ENCODE peak calls at places on chromosomes 13 and 19, in four cellular contexts. One of them, this sample, is unnamed.

GRCh38 chr19:17481986-17482385 is 11.7 kb downstream of the SLC27A1 start:
- DNase-seq in CD4-positive, CD25-positive, alpha-beta regulatory T cell: no peak
- DNase-seq in skeletal muscle cell: no peak
- DNase-seq in adrenal gland: no peak
- DNase-seq in this sample: no peak

GRCh38 chr13:48315981-48316380 is 12.4 kb downstream of the RB1 start:
- DNase-seq in CD4-positive, CD25-positive, alpha-beta regulatory T cell: no peak
- DNase-seq in skeletal muscle cell: peak
- DNase-seq in adrenal gland: no peak
- DNase-seq in this sample: no peak

GRCh38 chr13:30165791-30166190 is 141.6 kb downstream of the KATNAL1 start:
- DNase-seq in CD4-positive, CD25-positive, alpha-beta regulatory T cell: no peak
- DNase-seq in skeletal muscle cell: no peak
- DNase-seq in adrenal gland: no peak
- DNase-seq in this sample: no peak

GRCh38 chr19:53537523-53538377 is at the start of gene ZNF331:
- DNase-seq in CD4-positive, CD25-positive, alpha-beta regulatory T cell: peak
- DNase-seq in skeletal muscle cell: peak
- DNase-seq in adrenal gland: peak
- DNase-seq in this sample: peak

GRCh38 chr19:3119782-3120380 is 16.0 kb upstream of the GNA15 start:
- DNase-seq in CD4-positive, CD25-positive, alpha-beta regulatory T cell: no peak
- DNase-seq in skeletal muscle cell: no peak
- DNase-seq in adrenal gland: no peak
- DNase-seq in this sample: no peak

GRCh38 chr19:57830071-57830602 is at the start of gene ZNF587B:
- DNase-seq in CD4-positive, CD25-positive, alpha-beta regulatory T cell: peak
- DNase-seq in skeletal muscle cell: no peak
- DNase-seq in adrenal gland: no peak
- DNase-seq in this sample: peak

GRCh38 chr13:111423168-111423785 is 102.8 kb downstream of the TEX29 start:
- DNase-seq in CD4-positive, CD25-positive, alpha-beta regulatory T cell: no peak
- DNase-seq in skeletal muscle cell: no peak
- DNase-seq in adrenal gland: no peak
- DNase-seq in this sample: no peak

GRCh38 chr19:50383307-50383851 is 768 bp upstream of the POLD1 start:
- DNase-seq in CD4-positive, CD25-positive, alpha-beta regulatory T cell: no peak
- DNase-seq in skeletal muscle cell: no peak
- DNase-seq in adrenal gland: no peak
- DNase-seq in this sample: no peak

GRCh38 chr13:20161275-20161950 is 561 bp upstream of the GJA3 start:
- DNase-seq in CD4-positive, CD25-positive, alpha-beta regulatory T cell: peak
- DNase-seq in skeletal muscle cell: no peak
- DNase-seq in adrenal gland: no peak
- DNase-seq in this sample: no peak

GRCh38 chr19:43526884-43527859 is at the start of gene ETHE1:
- DNase-seq in CD4-positive, CD25-positive, alpha-beta regulatory T cell: peak
- DNase-seq in skeletal muscle cell: no peak
- DNase-seq in adrenal gland: peak
- DNase-seq in this sample: peak

GRCh38 chr19:40633207-40633606 is 32.0 kb downstream of the LTBP4 start:
- DNase-seq in CD4-positive, CD25-positive, alpha-beta regulatory T cell: no peak
- DNase-seq in skeletal muscle cell: no peak
- DNase-seq in adrenal gland: no peak
- DNase-seq in this sample: no peak

GRCh38 chr19:44499559-44499958 is 763 bp downstream of the ZNF180 start:
- DNase-seq in CD4-positive, CD25-positive, alpha-beta regulatory T cell: no peak
- DNase-seq in skeletal muscle cell: no peak
- DNase-seq in adrenal gland: no peak
- DNase-seq in this sample: no peak

GRCh38 chr13:35549481-35549880 is 73.0 kb upstream of the MAB21L1 start:
- DNase-seq in CD4-positive, CD25-positive, alpha-beta regulatory T cell: peak
- DNase-seq in skeletal muscle cell: peak
- DNase-seq in adrenal gland: no peak
- DNase-seq in this sample: no peak

GRCh38 chr13:103803349-103803748 is 737.1 kb upstream of the SLC10A2 start:
- DNase-seq in CD4-positive, CD25-positive, alpha-beta regulatory T cell: no peak
- DNase-seq in skeletal muscle cell: no peak
- DNase-seq in adrenal gland: no peak
- DNase-seq in this sample: no peak

GRCh38 chr13:29969286-29969685 is 118.9 kb upstream of the UBL3 start:
- DNase-seq in CD4-positive, CD25-positive, alpha-beta regulatory T cell: no peak
- DNase-seq in skeletal muscle cell: peak
- DNase-seq in adrenal gland: no peak
- DNase-seq in this sample: no peak

GRCh38 chr13:73879346-73880020 is 254.7 kb downstream of the KLF12 start:
- DNase-seq in CD4-positive, CD25-positive, alpha-beta regulatory T cell: no peak
- DNase-seq in skeletal muscle cell: no peak
- DNase-seq in adrenal gland: no peak
- DNase-seq in this sample: no peak

GRCh38 chr19:41324921-41325639 is 15.1 kb downstream of the CCDC97 start:
- DNase-seq in CD4-positive, CD25-positive, alpha-beta regulatory T cell: no peak
- DNase-seq in skeletal muscle cell: peak
- DNase-seq in adrenal gland: peak
- DNase-seq in this sample: peak

GRCh38 chr13:111241006-111241755 is 79.3 kb upstream of the TEX29 start:
- DNase-seq in CD4-positive, CD25-positive, alpha-beta regulatory T cell: no peak
- DNase-seq in skeletal muscle cell: no peak
- DNase-seq in adrenal gland: no peak
- DNase-seq in this sample: no peak

GRCh38 chr19:35519291-35519690 is 5.8 kb upstream of the DMKN start:
- DNase-seq in CD4-positive, CD25-positive, alpha-beta regulatory T cell: no peak
- DNase-seq in skeletal muscle cell: no peak
- DNase-seq in adrenal gland: no peak
- DNase-seq in this sample: no peak

GRCh38 chr13:95553614-95554385 is 1.3 kb downstream of the CLDN10 start:
- DNase-seq in CD4-positive, CD25-positive, alpha-beta regulatory T cell: no peak
- DNase-seq in skeletal muscle cell: no peak
- DNase-seq in adrenal gland: no peak
- DNase-seq in this sample: no peak

GRCh38 chr13:23921451-23921888 is 24.2 kb upstream of the C1QTNF9B start:
- DNase-seq in CD4-positive, CD25-positive, alpha-beta regulatory T cell: peak
- DNase-seq in skeletal muscle cell: no peak
- DNase-seq in adrenal gland: no peak
- DNase-seq in this sample: no peak

GRCh38 chr13:95420501-95420900 is 119.2 kb upstream of the ABCC4 start:
- DNase-seq in CD4-positive, CD25-positive, alpha-beta regulatory T cell: no peak
- DNase-seq in skeletal muscle cell: no peak
- DNase-seq in adrenal gland: no peak
- DNase-seq in this sample: no peak

GRCh38 chr13:27132538-27132937 is 39.1 kb downstream of the USP12 start:
- DNase-seq in CD4-positive, CD25-positive, alpha-beta regulatory T cell: peak
- DNase-seq in skeletal muscle cell: no peak
- DNase-seq in adrenal gland: no peak
- DNase-seq in this sample: no peak

GRCh38 chr19:7534531-7534980 is 961 bp upstream of the PNPLA6 start:
- DNase-seq in CD4-positive, CD25-positive, alpha-beta regulatory T cell: peak
- DNase-seq in skeletal muscle cell: peak
- DNase-seq in adrenal gland: peak
- DNase-seq in this sample: peak

GRCh38 chr19:41995959-41996797 is 2.1 kb upstream of the ATP1A3 start:
- DNase-seq in CD4-positive, CD25-positive, alpha-beta regulatory T cell: no peak
- DNase-seq in skeletal muscle cell: no peak
- DNase-seq in adrenal gland: no peak
- DNase-seq in this sample: no peak

GRCh38 chr13:109779074-109779473 is 7.3 kb downstream of the IRS2 start:
- DNase-seq in CD4-positive, CD25-positive, alpha-beta regulatory T cell: peak
- DNase-seq in skeletal muscle cell: no peak
- DNase-seq in adrenal gland: no peak
- DNase-seq in this sample: peak

GRCh38 chr13:59687028-59687427 is 476.7 kb downstream of the DIAPH3 start:
- DNase-seq in CD4-positive, CD25-positive, alpha-beta regulatory T cell: no peak
- DNase-seq in skeletal muscle cell: no peak
- DNase-seq in adrenal gland: no peak
- DNase-seq in this sample: no peak
- H3K4me3 ChIP-seq in CD4-positive, CD25-positive, alpha-beta regulatory T cell: no peak
- H3K4me3 ChIP-seq in skeletal muscle cell: no peak
- H3K4me3 ChIP-seq in adrenal gland: no peak
- H3K4me3 ChIP-seq in this sample: no peak

DNA sequence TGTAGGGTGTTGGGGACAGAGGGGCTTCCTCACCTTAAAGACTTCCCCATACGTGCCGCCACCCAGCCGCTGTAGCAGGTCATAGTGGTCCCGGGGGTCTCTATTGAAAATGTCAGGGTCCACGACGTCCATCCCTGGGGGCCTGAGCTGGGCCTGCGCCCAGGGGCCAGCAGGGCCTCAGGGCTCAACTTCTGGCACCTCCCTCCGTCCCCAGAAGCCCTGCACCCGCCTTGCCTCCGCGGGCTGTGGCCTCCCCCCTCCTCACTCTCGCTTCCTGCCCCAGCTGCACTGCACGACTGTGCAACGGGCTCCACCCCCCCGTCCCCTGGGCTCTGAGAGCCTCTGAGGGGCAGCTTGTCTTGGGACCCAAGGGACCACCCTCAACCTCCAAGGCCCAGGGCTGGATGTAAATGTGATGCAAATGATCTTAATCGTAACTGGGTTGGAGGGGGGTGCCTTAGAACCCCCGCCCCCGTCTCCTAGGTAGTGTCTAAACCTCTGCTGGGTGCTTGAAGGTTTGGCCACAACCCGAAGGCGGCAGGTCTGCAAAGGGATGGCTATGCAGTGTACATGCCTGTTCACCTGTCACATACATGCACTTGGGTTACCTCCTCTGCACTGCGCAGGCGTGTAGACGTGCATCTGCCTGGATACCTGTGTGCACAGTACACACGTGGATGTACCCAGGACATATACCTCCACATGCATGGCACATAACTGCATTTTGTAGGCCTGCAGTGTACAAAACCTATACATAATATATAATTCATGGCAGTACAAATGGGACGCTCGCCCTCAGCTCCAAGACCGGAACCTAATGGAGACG is at the start of gene MAP4K1:
- DNase-seq in CD4-positive, CD25-positive, alpha-beta regulatory T cell: peak
- DNase-seq in skeletal muscle cell: no peak
- DNase-seq in adrenal gland: peak
- DNase-seq in this sample: peak
- H3K4me3 ChIP-seq in CD4-positive, CD25-positive, alpha-beta regulatory T cell: peak
- H3K4me3 ChIP-seq in skeletal muscle cell: peak
- H3K4me3 ChIP-seq in adrenal gland: no peak
- H3K4me3 ChIP-seq in this sample: peak

GRCh38 chr13:114112231-114112825 is 20.1 kb downstream of the RASA3 start:
- DNase-seq in CD4-positive, CD25-positive, alpha-beta regulatory T cell: no peak
- DNase-seq in skeletal muscle cell: no peak
- DNase-seq in adrenal gland: no peak
- DNase-seq in this sample: no peak
- H3K4me3 ChIP-seq in CD4-positive, CD25-positive, alpha-beta regulatory T cell: no peak
- H3K4me3 ChIP-seq in skeletal muscle cell: no peak
- H3K4me3 ChIP-seq in adrenal gland: no peak
- H3K4me3 ChIP-seq in this sample: no peak

DNA sequence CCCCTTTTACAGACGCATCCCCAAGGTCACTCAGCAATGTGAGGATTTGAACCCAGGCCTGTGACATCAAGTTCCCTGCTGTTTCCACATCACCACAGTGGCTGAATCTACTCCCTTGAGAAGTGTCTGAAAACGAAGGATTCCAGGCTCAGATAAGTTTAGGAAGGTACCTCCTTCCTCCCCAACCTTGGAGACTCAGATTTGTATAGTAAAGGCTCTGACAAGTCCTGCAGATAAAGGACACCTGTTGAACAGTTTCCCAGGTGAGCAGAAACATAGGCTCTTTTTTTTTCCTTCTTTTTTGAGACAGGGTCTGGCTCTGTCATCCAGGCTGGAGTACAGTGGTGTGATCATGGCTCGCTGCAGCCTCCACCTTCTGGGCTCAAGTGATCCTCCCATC is 56.4 kb upstream of the PTPRS start:
- DNase-seq in CD4-positive, CD25-positive, alpha-beta regulatory T cell: no peak
- DNase-seq in skeletal muscle cell: no peak
- DNase-seq in adrenal gland: no peak
- DNase-seq in this sample: no peak
- H3K4me3 ChIP-seq in CD4-positive, CD25-positive, alpha-beta regulatory T cell: no peak
- H3K4me3 ChIP-seq in skeletal muscle cell: no peak
- H3K4me3 ChIP-seq in adrenal gland: no peak
- H3K4me3 ChIP-seq in this sample: no peak

GRCh38 chr19:46925548-46925950 is 64.8 kb downstream of the ARHGAP35 start:
- DNase-seq in CD4-positive, CD25-positive, alpha-beta regulatory T cell: no peak
- DNase-seq in skeletal muscle cell: no peak
- DNase-seq in adrenal gland: no peak
- DNase-seq in this sample: no peak
- H3K4me3 ChIP-seq in CD4-positive, CD25-positive, alpha-beta regulatory T cell: no peak
- H3K4me3 ChIP-seq in skeletal muscle cell: no peak
- H3K4me3 ChIP-seq in adrenal gland: no peak
- H3K4me3 ChIP-seq in this sample: no peak

This sample was measured in Peyer's patch.